ENCODE peak calls at places on chromosomes 4 and X, in ten cellular contexts. D is lower leg skin, J is breast epithelium, A is transverse colon, F is body of pancreas, X is suprapubic skin, Q is upper lobe of left lung, V is H1, I is spleen, T is esophagus squamous epithelium. N is an unnamed sample.

GRCh38 chr4:70945046-70945445 is 42.9 kb downstream of the MOB1B start:
- DNase-seq in D (no peak), J (no peak), A (no peak), F (no peak), X (no peak), Q (no peak), V (no peak), I (no peak), T (no peak), N (no peak)

GRCh38 chr4:15653864-15654391 is 1.2 kb downstream of the FBXL5 start:
- DNase-seq in D (no peak), J (no peak), A (no peak), F (no peak), X (no peak), Q (peak), V (no peak), I (no peak), T (no peak), N (no peak)

GRCh38 chr4:156497486-156497885 is 474.1 kb downstream of the PDGFC start:
- DNase-seq in D (no peak), J (no peak), A (no peak), F (no peak), X (no peak), Q (no peak), V (no peak), I (no peak), T (no peak), N (no peak)

GRCh38 chr4:74374561-74375327 is 9.8 kb downstream of the EREG start:
- DNase-seq in D (peak), J (peak), A (peak), F (peak), X (no peak), Q (peak), V (no peak), I (no peak), T (no peak), N (no peak)

GRCh38 chrX:13658602-13659001 is 5.7 kb downstream of the TCEANC start:
- DNase-seq in D (no peak), J (no peak), A (no peak), F (no peak), X (no peak), Q (no peak), V (no peak), I (no peak), T (no peak), N (no peak)

GRCh38 chr4:19944806-19945205 is 306.9 kb upstream of the SLIT2 start:
- DNase-seq in D (no peak), J (no peak), A (no peak), F (no peak), X (no peak), Q (no peak), V (no peak), I (peak), T (no peak), N (no peak)

GRCh38 chr4:82715731-82716617 is 82.6 kb downstream of the SCD5 start:
- DNase-seq in D (no peak), J (no peak), A (no peak), F (no peak), X (no peak), Q (no peak), V (no peak), I (no peak), T (no peak), N (no peak)

GRCh38 chrX:17923546-17923945 is 62.4 kb upstream of the RAI2 start:
- DNase-seq in D (no peak), J (no peak), A (no peak), F (no peak), X (no peak), Q (no peak), V (no peak), I (no peak), T (no peak), N (no peak)

GRCh38 chr4:87982446-87982845 is 6.9 kb downstream of the SPP1 start:
- DNase-seq in D (no peak), J (no peak), A (no peak), F (no peak), X (no peak), Q (no peak), V (no peak), I (no peak), T (no peak), N (no peak)

GRCh38 chr4:153748378-153748777 is 11.4 kb downstream of the RNF175 start:
- DNase-seq in D (peak), J (peak), A (no peak), F (no peak), X (no peak), Q (peak), V (no peak), I (no peak), T (no peak), N (no peak)

GRCh38 chrX:19174401-19175025 is 52.2 kb upstream of the ADGRG2 start:
- DNase-seq in D (no peak), J (no peak), A (no peak), F (no peak), X (no peak), Q (no peak), V (no peak), I (no peak), T (no peak), N (no peak)

GRCh38 chrX:110409925-110410324 is 51.3 kb downstream of the RTL9 start:
- DNase-seq in D (no peak), J (no peak), A (no peak), F (no peak), X (no peak), Q (no peak), V (no peak), I (no peak), T (no peak), N (no peak)

GRCh38 chr4:77073981-77074865 is 1.6 kb downstream of the CCNI start:
- DNase-seq in D (no peak), J (no peak), A (no peak), F (no peak), X (no peak), Q (no peak), V (no peak), I (no peak), T (no peak), N (no peak)

GRCh38 chr4:16884673-16885460 is 13.6 kb downstream of the LDB2 start:
- DNase-seq in D (no peak), J (no peak), A (no peak), F (no peak), X (no peak), Q (no peak), V (no peak), I (no peak), T (no peak), N (no peak)

GRCh38 chrX:154534526-154535322 is 11.9 kb downstream of the G6PD start:
- DNase-seq in D (peak), J (peak), A (peak), F (peak), X (peak), Q (peak), V (peak), I (peak), T (peak), N (peak)

GRCh38 chr4:165151734-165152133 is 39.1 kb upstream of the TMEM192 start:
- DNase-seq in D (no peak), J (no peak), A (no peak), F (no peak), X (no peak), Q (no peak), V (no peak), I (no peak), T (no peak), N (no peak)

GRCh38 chr4:81913427-81913878 is 441.7 kb upstream of the RASGEF1B start:
- DNase-seq in D (peak), J (no peak), A (peak), F (peak), X (no peak), Q (peak), V (peak), I (no peak), T (no peak), N (no peak)

GRCh38 chr4:3346146-3346545 is 53.3 kb downstream of the RGS12 start:
- DNase-seq in D (peak), J (peak), A (peak), F (peak), X (peak), Q (no peak), V (no peak), I (no peak), T (no peak), N (no peak)

DNA sequence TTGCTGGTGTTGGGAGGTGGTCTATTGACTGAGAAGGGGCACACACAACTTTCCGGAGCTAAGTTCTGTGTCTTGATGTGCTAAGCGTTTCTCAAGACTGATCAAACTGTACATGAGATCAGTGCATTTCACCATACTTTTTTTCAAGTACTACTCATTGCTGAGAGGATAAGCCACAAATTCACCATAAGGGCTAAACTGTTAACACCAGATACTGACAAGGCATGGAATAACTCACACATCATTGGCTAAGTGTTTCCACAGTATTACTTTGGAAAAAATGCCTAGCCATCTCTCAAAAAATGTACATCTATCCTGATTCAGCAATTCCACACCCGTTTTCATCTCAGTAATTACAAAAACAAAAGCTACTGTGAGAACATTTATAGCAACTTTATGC is 13.0 kb downstream of the RBMX start:
- DNase-seq in D (no peak), J (no peak), A (no peak), F (no peak), X (no peak), Q (no peak), V (no peak), I (no peak), T (no peak), N (no peak)
- TF ChIP-seq POLR2A in D (no peak), J (no peak), A (no peak), F (no peak), X (no peak), Q (no peak), V (no peak), I (no peak), T (no peak), N (no peak)

GRCh38 chr4:128880662-128881061 is 71.2 kb downstream of the JADE1 start:
- DNase-seq in D (no peak), J (no peak), A (no peak), F (no peak), X (no peak), Q (no peak), V (no peak), I (no peak), T (no peak), N (no peak)
- H3K4me3 ChIP-seq in D (no peak), J (no peak), A (no peak), F (no peak), X (no peak), Q (no peak), V (no peak), I (no peak), T (no peak), N (no peak)

GRCh38 chr4:102827674-102828496 is 534 bp upstream of the UBE2D3 start:
- DNase-seq in D (peak), J (peak), A (peak), F (peak), X (peak), Q (peak), V (peak), I (peak), T (peak), N (peak)
- TF ChIP-seq POLR2A in D (no peak), J (peak), A (peak), F (peak), X (peak), Q (no peak), V (peak), I (peak), T (peak), N (peak)

GRCh38 chr4:7105261-7105660 is 37.4 kb upstream of the GRPEL1 start:
- DNase-seq in D (no peak), J (no peak), A (no peak), F (no peak), X (no peak), Q (no peak), V (no peak), I (no peak), T (no peak), N (no peak)

GRCh38 chr4:7103031-7103598 is 35.3 kb upstream of the GRPEL1 start:
- DNase-seq in D (peak), J (peak), A (peak), F (peak), X (peak), Q (peak), V (peak), I (peak), T (peak), N (peak)

GRCh38 chr4:7104366-7105031 is 36.6 kb upstream of the GRPEL1 start:
- DNase-seq in D (no peak), J (no peak), A (no peak), F (no peak), X (no peak), Q (no peak), V (no peak), I (no peak), T (no peak), N (no peak)

GRCh38 chr4:7103599-7104365 is 35.9 kb upstream of the GRPEL1 start:
- DNase-seq in D (peak), J (no peak), A (peak), F (peak), X (peak), Q (peak), V (no peak), I (peak), T (no peak), N (no peak)

DNA sequence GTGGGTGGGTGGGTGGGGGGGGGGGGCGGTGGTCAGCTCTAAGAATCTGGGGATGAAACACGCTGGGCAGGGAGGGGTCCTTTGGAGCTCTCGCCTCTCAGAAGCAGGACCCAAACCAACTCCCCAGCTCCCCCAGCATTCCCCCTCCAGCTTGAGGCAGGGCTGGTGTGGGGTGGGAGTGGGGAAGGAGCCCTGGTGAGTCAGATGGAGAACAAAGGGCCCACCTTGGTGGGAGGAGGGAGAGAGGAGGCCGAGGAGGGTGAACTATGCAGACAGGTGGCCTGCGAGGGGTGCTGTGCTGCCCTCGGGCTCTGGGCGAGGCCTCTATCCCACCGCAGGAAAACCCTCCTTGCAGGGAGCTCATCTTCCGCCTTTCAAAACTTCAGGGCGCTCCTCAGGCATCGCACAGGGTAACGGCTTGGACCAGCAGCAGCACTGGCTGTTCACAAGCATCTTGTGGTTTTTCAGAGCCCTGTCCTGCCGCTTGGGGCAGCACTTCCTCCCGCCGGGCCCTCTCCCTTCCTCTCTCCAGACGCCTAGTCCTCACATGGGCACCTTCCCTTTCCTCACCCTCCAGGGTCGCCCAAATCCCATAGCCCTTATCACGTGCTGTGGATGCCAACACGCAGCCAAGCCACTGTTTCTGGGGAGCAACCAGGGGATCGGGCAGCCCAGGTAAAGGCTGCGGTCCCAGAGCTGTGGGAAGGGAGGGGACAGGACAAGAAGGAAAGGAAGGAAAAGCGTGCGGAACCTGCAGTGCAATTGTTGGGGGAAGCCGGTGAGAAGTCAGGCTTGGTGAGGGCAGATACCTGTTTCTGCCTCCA is 34.0 kb upstream of the GRPEL1 start:
- DNase-seq in D (peak), J (peak), A (peak), F (peak), X (peak), Q (peak), V (peak), I (peak), T (no peak), N (peak)
- H3K4me3 ChIP-seq in D (no peak), J (peak), A (peak), F (peak), X (peak), Q (peak), V (no peak), I (peak), T (peak), N (peak)

GRCh38 chrX:119693032-119693995 is at the start of gene SEPTIN6:
- DNase-seq in D (peak), J (peak), A (peak), F (peak), X (peak), Q (peak), V (peak), I (peak), T (peak), N (no peak)
- TF ChIP-seq POLR2A in D (no peak), J (no peak), A (peak), F (peak), X (no peak), Q (no peak), V (no peak), I (peak), T (peak), N (peak)

GRCh38 chr4:54233128-54233696 is 4.1 kb downstream of the PDGFRA start:
- DNase-seq in D (peak), J (peak), A (peak), F (peak), X (peak), Q (peak), V (peak), I (peak), T (peak), N (peak)

GRCh38 chr4:54232151-54232688 is 3.1 kb downstream of the PDGFRA start:
- DNase-seq in D (no peak), J (peak), A (no peak), F (no peak), X (no peak), Q (no peak), V (peak), I (no peak), T (no peak), N (no peak)

GRCh38 chr4:54233697-54234496 is 4.8 kb downstream of the PDGFRA start:
- DNase-seq in D (peak), J (peak), A (peak), F (peak), X (peak), Q (peak), V (peak), I (peak), T (no peak), N (peak)

GRCh38 chr4:54231419-54232150 is 2.5 kb downstream of the PDGFRA start:
- DNase-seq in D (peak), J (peak), A (no peak), F (peak), X (peak), Q (no peak), V (peak), I (no peak), T (no peak), N (no peak)

DNA sequence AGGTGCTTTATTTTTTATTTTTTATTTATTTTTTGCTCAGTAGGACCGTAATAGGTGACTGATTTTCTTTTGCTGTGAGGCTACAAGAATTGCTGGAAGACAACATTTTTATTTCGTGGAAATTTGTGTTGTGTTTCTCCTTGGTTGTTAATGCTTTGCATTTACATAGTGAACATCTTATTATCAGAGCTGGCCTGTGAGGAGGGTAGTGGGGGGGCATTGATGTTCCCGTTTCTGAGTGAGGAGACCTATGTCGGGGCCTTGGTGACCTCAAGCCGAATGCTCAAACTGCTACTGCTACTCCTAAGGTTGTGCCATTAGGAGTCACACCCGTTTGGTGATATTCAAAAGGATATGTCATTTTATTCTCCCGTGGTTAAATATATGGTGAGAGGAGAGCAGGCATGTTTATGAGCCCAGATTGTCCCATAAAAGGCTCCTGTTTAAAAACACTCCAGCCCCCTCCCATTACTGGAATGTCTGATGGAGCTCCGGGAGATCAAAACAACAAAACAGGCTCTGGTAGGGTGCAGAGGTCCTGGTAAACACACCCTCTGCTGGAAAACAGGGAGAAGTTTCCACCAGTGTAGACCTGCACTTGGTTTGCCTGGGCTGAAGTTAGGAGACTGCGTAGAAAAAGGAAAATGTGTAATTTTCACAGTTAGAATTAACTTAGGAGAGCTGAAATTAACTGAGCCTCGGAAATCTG is 5.6 kb downstream of the PDGFRA start:
- DNase-seq in D (no peak), J (no peak), A (no peak), F (no peak), X (no peak), Q (no peak), V (no peak), I (no peak), T (no peak), N (no peak)
- H3K4me3 ChIP-seq in D (no peak), J (peak), A (no peak), F (no peak), X (peak), Q (peak), V (no peak), I (peak), T (peak), N (peak)

GRCh38 chrX:11759172-11759460 is 1.1 kb downstream of the MSL3 start:
- DNase-seq in D (no peak), J (no peak), A (no peak), F (no peak), X (peak), Q (no peak), V (peak), I (peak), T (no peak), N (no peak)

GRCh38 chrX:11757729-11758399 is at the start of gene MSL3:
- DNase-seq in D (no peak), J (peak), A (peak), F (peak), X (peak), Q (peak), V (peak), I (peak), T (no peak), N (peak)

GRCh38 chrX:11759461-11760311 is 1.6 kb downstream of the MSL3 start:
- DNase-seq in D (peak), J (peak), A (peak), F (peak), X (no peak), Q (peak), V (no peak), I (no peak), T (peak), N (peak)

GRCh38 chrX:11757397-11757728 is 674 bp upstream of the MSL3 start:
- DNase-seq in D (no peak), J (no peak), A (no peak), F (no peak), X (no peak), Q (no peak), V (no peak), I (no peak), T (no peak), N (no peak)

GRCh38 chrX:11758400-11759171 is 549 bp downstream of the MSL3 start:
- DNase-seq in D (peak), J (peak), A (peak), F (peak), X (peak), Q (peak), V (peak), I (peak), T (peak), N (peak)
- TF ChIP-seq POLR2A in D (no peak), J (no peak), A (peak), F (peak), X (no peak), Q (no peak), V (no peak), I (no peak), T (no peak), N (no peak)

GRCh38 chr4:1172228-1172851 is at the start of gene SPON2:
- DNase-seq in D (no peak), J (no peak), A (no peak), F (peak), X (peak), Q (no peak), V (peak), I (peak), T (no peak), N (no peak)
- H3K4me3 ChIP-seq in D (peak), J (peak), A (peak), F (no peak), X (peak), Q (peak), V (peak), I (peak), T (peak), N (peak)